ENCODE peak calls at places on chromosomes 12 and 14, in four cellular contexts. O, A, X and K are unnamed samples.

GRCh38 chr14:72652179-72652578 is 241.7 kb downstream of the DPF3 start:
- DNase-seq in X (no peak), A (no peak), O (peak; percentile 65), K (no peak)

GRCh38 chr12:82817368-82817767 is 130.7 kb downstream of the TMTC2 start:
- DNase-seq in X (no peak), A (no peak), O (peak; percentile 23), K (peak; percentile 44)

GRCh38 chr12:50573271-50573670 is 68.5 kb downstream of the DIP2B start:
- DNase-seq in O (no peak), A (no peak), X (no peak), K (no peak)

GRCh38 chr14:21860172-21860571 is 186.6 kb upstream of the OR4E1 start:
- DNase-seq in O (peak; percentile 21), A (peak; percentile 9), X (no peak), K (peak; percentile 47)

GRCh38 chr14:69013943-69014782 is 35.1 kb upstream of the ACTN1 start:
- DNase-seq in O (peak; percentile 79), A (no peak), X (no peak), K (peak; percentile 81)

GRCh38 chr12:128944956-128945355 is 91.7 kb downstream of the GLT1D1 start:
- DNase-seq in X (no peak), A (no peak), O (no peak), K (no peak)

GRCh38 chr12:48105867-48106563 is at the start of gene SENP1:
- DNase-seq in X (peak; percentile 58), A (peak; percentile 83), O (peak; percentile 90), K (peak; percentile 47)

GRCh38 chr14:68627050-68627867 is 165.6 kb downstream of the ZFP36L1 start:
- DNase-seq in A (no peak), X (no peak), O (no peak), K (no peak)

GRCh38 chr12:56581418-56582145 is 48.5 kb downstream of the BAZ2A start:
- DNase-seq in X (no peak), A (no peak), O (peak; percentile 97), K (peak; percentile 91)

GRCh38 chr12:57612711-57613426 is 1.6 kb downstream of the ARHGEF25 start:
- DNase-seq in A (no peak), O (no peak), X (no peak), K (no peak)